ENCODE peak calls at places on chromosomes 2 and 18, in six cellular contexts. O is heart left ventricle, L is gastrocnemius medialis, T is uterus, E is A549, U is K562. A is an unnamed sample.

GRCh38 chr2:68089961-68090360 is 27.2 kb upstream of the C1D start:
- DNase-seq in L (no peak), U (no peak), T (no peak), E (no peak), O (no peak), A (no peak)

GRCh38 chr2:60819155-60819862 is 62.1 kb upstream of the REL start:
- DNase-seq in U (no peak), O (no peak), T (no peak), L (no peak), E (no peak), A (no peak)

GRCh38 chr2:18214936-18215335 is 336.5 kb downstream of the KCNS3 start:
- DNase-seq in T (no peak), U (no peak), E (no peak), L (no peak), O (no peak), A (no peak)

GRCh38 chr2:172107690-172108586 is 5.2 kb upstream of the DLX2 start:
- DNase-seq in E (no peak), T (no peak), L (no peak), U (no peak), O (no peak), A (no peak)

GRCh38 chr2:240151477-240152031 is 11.1 kb upstream of the OTOS start:
- DNase-seq in U (no peak), E (no peak), O (no peak), T (no peak), L (no peak), A (no peak)

GRCh38 chr2:29123584-29124349 is 8.6 kb downstream of the CLIP4 start:
- DNase-seq in U (no peak), T (no peak), L (no peak), O (no peak), E (peak), A (no peak)

GRCh38 chr2:241228081-241228859 is 39.8 kb downstream of the ANO7 start:
- DNase-seq in U (peak), L (no peak), O (no peak), E (no peak), T (no peak), A (no peak)

GRCh38 chr2:222572264-222572721 is 83.6 kb downstream of the FARSB start:
- DNase-seq in E (no peak), L (no peak), O (no peak), T (no peak), U (no peak), A (no peak)

GRCh38 chr2:44886409-44886808 is 55.1 kb upstream of the SIX3 start:
- DNase-seq in O (no peak), L (no peak), U (no peak), T (no peak), E (no peak), A (no peak)

GRCh38 chr2:136116813-136117390 is 1.0 kb downstream of the CXCR4 start:
- DNase-seq in E (peak), O (peak), L (no peak), T (no peak), U (no peak), A (peak)

GRCh38 chr2:215428060-215428910 is 7.6 kb downstream of the FN1 start:
- DNase-seq in T (no peak), U (no peak), E (no peak), L (no peak), O (no peak), A (no peak)
- TF ChIP-seq POLR2A in T (no peak), U (no peak), E (no peak), L (no peak), O (no peak), A (no peak)

GRCh38 chr2:49306925-49307324 is 152.6 kb upstream of the FSHR start:
- DNase-seq in U (no peak), L (no peak), O (no peak), T (no peak), E (peak), A (no peak)
- TF ChIP-seq POLR2A in U (no peak), L (no peak), O (no peak), T (no peak), E (no peak), A (no peak)

GRCh38 chr2:75560768-75561565 is at the start of gene EVA1A:
- DNase-seq in L (no peak), U (no peak), O (peak), T (peak), E (peak), A (no peak)
- TF ChIP-seq POLR2A in L (no peak), U (no peak), O (no peak), T (no peak), E (no peak), A (no peak)

DNA sequence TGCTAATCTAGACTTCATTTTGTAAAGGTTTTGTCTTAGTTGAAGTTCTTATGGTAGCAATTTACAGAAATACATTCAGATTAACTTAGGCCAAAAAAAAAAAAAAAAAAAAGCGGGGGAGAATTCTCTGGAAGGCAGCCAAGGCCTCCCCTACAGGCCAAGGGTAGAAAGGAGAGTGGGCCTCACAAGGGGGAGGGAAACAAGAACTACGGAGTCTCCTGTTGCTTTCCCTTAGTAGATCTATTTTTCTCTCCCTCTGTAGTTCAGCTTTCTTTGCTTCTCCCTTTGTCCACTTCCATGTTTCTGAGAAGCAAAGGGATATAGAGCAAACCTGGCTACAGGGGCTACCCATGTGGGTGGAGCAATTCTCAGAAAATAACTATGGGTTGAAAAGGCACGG is 2.4 kb upstream of the STK11IP start:
- DNase-seq in E (no peak), L (no peak), O (no peak), T (no peak), U (peak), A (peak)
- TF ChIP-seq POLR2A in E (no peak), L (no peak), O (no peak), T (no peak), U (peak), A (no peak)

GRCh38 chr2:2851316-2851715 is 520.2 kb upstream of the MYT1L start:
- DNase-seq in L (no peak), E (no peak), U (no peak), O (no peak), T (no peak), A (no peak)

GRCh38 chr2:2850218-2850850 is 519.3 kb upstream of the MYT1L start:
- DNase-seq in O (no peak), E (no peak), T (no peak), U (no peak), L (no peak), A (no peak)

GRCh38 chr2:2849464-2850217 is 518.6 kb upstream of the MYT1L start:
- DNase-seq in T (no peak), U (no peak), L (no peak), O (no peak), E (no peak), A (no peak)

GRCh38 chr2:2850891-2851290 is 519.8 kb upstream of the MYT1L start:
- DNase-seq in U (no peak), O (no peak), E (no peak), L (no peak), T (no peak), A (no peak)

GRCh38 chr2:2852015-2852777 is 521.1 kb upstream of the MYT1L start:
- DNase-seq in U (no peak), T (no peak), E (no peak), L (no peak), O (no peak), A (no peak)
- TF ChIP-seq POLR2A in U (no peak), T (no peak), E (no peak), L (no peak), O (no peak), A (no peak)

GRCh38 chr18:62715439-62715792 is at the start of gene PHLPP1:
- DNase-seq in O (no peak), E (no peak), T (no peak), L (no peak), U (no peak), A (no peak)
- TF ChIP-seq POLR2A in O (no peak), E (peak), T (peak), L (peak), U (peak), A (peak)

GRCh38 chr2:181457121-181457740 is at the start of gene ITGA4:
- DNase-seq in L (peak), T (peak), O (peak), U (no peak), E (peak), A (peak)

GRCh38 chr2:181456660-181457120 is 496 bp upstream of the ITGA4 start:
- DNase-seq in U (no peak), L (peak), E (no peak), T (peak), O (peak), A (peak)

GRCh38 chr2:181459646-181460045 is 2.5 kb downstream of the ITGA4 start:
- DNase-seq in E (no peak), U (no peak), T (no peak), L (no peak), O (no peak), A (peak)

GRCh38 chr2:181458881-181459280 is 1.7 kb downstream of the ITGA4 start:
- DNase-seq in E (no peak), U (no peak), L (no peak), O (no peak), T (no peak), A (peak)

DNA sequence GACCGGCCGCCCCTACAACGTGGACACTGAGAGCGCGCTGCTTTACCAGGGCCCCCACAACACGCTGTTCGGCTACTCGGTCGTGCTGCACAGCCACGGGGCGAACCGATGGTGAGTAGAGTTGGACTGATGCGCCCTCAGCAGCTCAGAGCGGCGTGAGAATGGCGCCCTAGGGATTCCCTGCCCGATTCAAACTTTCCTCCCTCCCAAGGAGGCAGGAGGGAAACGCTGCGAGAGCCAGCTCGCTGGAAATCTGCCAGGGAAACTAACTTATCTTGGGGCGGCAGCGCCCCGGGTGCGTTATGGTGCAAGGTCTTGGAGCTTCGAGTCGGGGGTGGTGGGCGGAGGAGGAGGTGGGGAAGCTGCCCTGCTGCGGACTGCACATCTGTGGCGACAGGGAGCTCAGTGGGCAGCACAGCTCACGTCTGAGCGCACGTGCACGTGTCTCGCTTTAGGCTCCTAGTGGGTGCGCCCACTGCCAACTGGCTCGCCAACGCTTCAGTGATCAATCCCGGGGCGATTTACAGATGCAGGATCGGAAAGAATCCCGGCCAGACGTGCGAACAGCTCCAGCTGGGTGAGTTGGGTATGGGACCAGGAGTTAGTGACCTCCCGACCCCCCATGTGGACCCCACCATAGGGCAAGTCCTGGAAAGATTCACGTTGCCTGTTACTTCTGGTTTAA is 697 bp downstream of the ITGA4 start:
- DNase-seq in U (no peak), O (peak), E (no peak), T (peak), L (no peak), A (peak)
- TF ChIP-seq POLR2A in U (no peak), O (no peak), E (no peak), T (no peak), L (no peak), A (peak)

GRCh38 chr2:65228249-65228750 is 669 bp downstream of the ACTR2 start:
- DNase-seq in L (no peak), U (no peak), T (no peak), O (no peak), E (no peak), A (no peak)

GRCh38 chr2:65231892-65232477 is 4.4 kb downstream of the ACTR2 start:
- DNase-seq in U (peak), T (no peak), L (no peak), E (no peak), O (no peak), A (peak)

GRCh38 chr2:65227035-65227470 is 578 bp upstream of the ACTR2 start:
- DNase-seq in O (no peak), E (peak), L (peak), U (peak), T (no peak), A (no peak)

GRCh38 chr2:65231121-65231520 is 3.5 kb downstream of the ACTR2 start:
- DNase-seq in U (no peak), T (no peak), E (no peak), O (no peak), L (no peak), A (no peak)

DNA sequence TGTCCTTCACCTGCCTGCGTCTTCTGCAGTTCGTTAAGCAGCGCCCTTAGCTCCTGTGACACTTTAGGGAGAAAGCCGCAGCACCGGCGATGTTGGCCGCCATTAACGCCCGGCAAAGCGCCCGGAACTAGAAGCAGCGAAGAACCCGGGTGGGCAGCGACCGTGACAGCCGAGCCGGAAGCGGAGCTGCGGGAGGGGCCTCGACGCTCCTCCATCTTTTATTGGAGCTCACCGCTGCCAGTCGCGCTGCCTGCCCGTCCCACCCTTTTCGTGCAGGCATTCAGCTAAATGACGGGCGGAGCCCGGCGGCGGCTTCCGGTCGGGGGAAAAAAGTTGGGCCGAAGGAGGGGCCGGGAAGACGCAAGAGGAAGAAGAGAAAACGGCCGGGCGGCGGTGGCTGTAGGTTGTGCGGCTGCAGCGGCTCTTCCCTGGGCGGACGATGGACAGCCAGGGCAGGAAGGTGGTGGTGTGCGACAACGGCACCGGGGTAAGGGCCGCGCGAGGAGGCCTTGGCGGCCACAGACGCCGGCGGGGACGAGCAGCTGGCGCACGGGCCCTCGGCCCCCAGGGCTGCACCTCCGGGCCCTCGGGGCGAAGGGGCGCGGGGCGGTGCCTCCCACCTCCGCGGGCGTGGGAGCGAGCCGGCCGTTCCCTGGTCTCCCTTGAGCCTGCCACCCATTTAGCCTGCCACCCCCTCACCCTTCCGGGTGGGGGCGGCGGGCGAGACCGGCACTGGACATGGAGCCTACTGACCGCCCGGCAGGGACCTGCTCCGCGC is at the start of gene ACTR2:
- DNase-seq in O (peak), L (peak), T (peak), U (peak), E (peak), A (peak)
- TF ChIP-seq POLR2A in O (no peak), L (peak), T (peak), U (peak), E (peak), A (peak)

GRCh38 chr2:36559221-36559942 is 38.6 kb downstream of the FEZ2 start:
- DNase-seq in O (no peak), L (no peak), U (no peak), T (no peak), E (no peak), A (no peak)
- TF ChIP-seq POLR2A in O (no peak), L (no peak), U (no peak), T (no peak), E (no peak), A (no peak)